ENCODE peak calls at places on chromosome 22, in five cellular contexts. T is IMR-90, O is HFF-Myc, C is GM23248, P is coronary artery. B is an unnamed sample.

GRCh38 chr22:22085702-22086500 is 103.3 kb upstream of the TOP3B start:
- DNase-seq in T (peak), O (no peak), C (peak), P (no peak), B (peak)

GRCh38 chr22:36113121-36113520 is 47.4 kb downstream of the APOL3 start:
- DNase-seq in T (no peak), O (no peak), C (no peak), P (no peak), B (no peak)

GRCh38 chr22:24146190-24146616 is 35.1 kb upstream of the SUSD2 start:
- DNase-seq in T (peak), O (no peak), C (peak), P (no peak), B (peak)

GRCh38 chr22:21672107-21672629 is 6.4 kb downstream of the PPIL2 start:
- DNase-seq in T (no peak), O (no peak), C (no peak), P (no peak), B (no peak)

GRCh38 chr22:20124083-20124787 is 7.2 kb upstream of the TRMT2A start:
- DNase-seq in T (no peak), O (no peak), C (no peak), P (no peak), B (no peak)

GRCh38 chr22:22463855-22464540 is 44.5 kb downstream of the ZNF280B start:
- DNase-seq in T (peak), O (peak), C (peak), P (no peak), B (peak)

GRCh38 chr22:20904008-20904979 is 12.9 kb upstream of the CRKL start:
- DNase-seq in T (peak), O (peak), C (peak), P (no peak), B (peak)

GRCh38 chr22:39773976-39774539 is 119.5 kb downstream of the ENTHD1 start:
- DNase-seq in T (peak), O (no peak), C (no peak), P (no peak), B (no peak)

GRCh38 chr22:36160499-36160942 is at the start of gene APOL3:
- DNase-seq in T (peak), O (no peak), C (peak), P (peak), B (peak)

GRCh38 chr22:24186892-24187670 is 5.8 kb downstream of the SUSD2 start:
- DNase-seq in T (no peak), O (no peak), C (no peak), P (no peak), B (no peak)

GRCh38 chr22:40033586-40034380 is 39.0 kb downstream of the FAM83F start:
- DNase-seq in T (no peak), O (no peak), C (no peak), P (no peak), B (no peak)

GRCh38 chr22:37675930-37676571 is 615 bp downstream of the LGALS1 start:
- DNase-seq in T (no peak), O (no peak), C (peak), P (no peak), B (no peak)

GRCh38 chr22:39462443-39463147 is 5.8 kb downstream of the MGAT3 start:
- DNase-seq in T (no peak), O (no peak), C (no peak), P (no peak), B (no peak)

GRCh38 chr22:33680632-33681031 is 239.6 kb downstream of the LARGE1 start:
- DNase-seq in T (no peak), O (no peak), C (no peak), P (no peak), B (no peak)

GRCh38 chr22:35892192-35892591 is 136.4 kb downstream of the RBFOX2 start:
- DNase-seq in T (peak), O (no peak), C (peak), P (no peak), B (peak)

GRCh38 chr22:50112151-50113118 is 22.6 kb downstream of the MOV10L1 start:
- DNase-seq in T (peak), O (no peak), C (peak), P (no peak), B (peak)

GRCh38 chr22:37036655-37037377 is 14.7 kb upstream of the KCTD17 start:
- DNase-seq in T (no peak), O (no peak), C (no peak), P (no peak), B (no peak)

GRCh38 chr22:23754980-23755636 is 883 bp upstream of the VPREB3 start:
- DNase-seq in T (no peak), O (no peak), C (peak), P (no peak), B (no peak)

GRCh38 chr22:40183029-40183581 is 5.4 kb downstream of the TNRC6B start:
- DNase-seq in T (peak), O (no peak), C (peak), P (no peak), B (peak)

GRCh38 chr22:33035276-33035863 is 22.8 kb downstream of the SYN3 start:
- DNase-seq in T (no peak), O (no peak), C (no peak), P (no peak), B (no peak)

GRCh38 chr22:32836286-32836859 is 34.9 kb downstream of the TIMP3 start:
- DNase-seq in T (peak), O (no peak), C (peak), P (no peak), B (no peak)

GRCh38 chr22:28299329-28299728 is 380.3 kb upstream of the PITPNB start:
- DNase-seq in T (no peak), O (no peak), C (no peak), P (no peak), B (no peak)

GRCh38 chr22:28299760-28300159 is 379.9 kb downstream of the TTC28 start:
- DNase-seq in T (peak), O (no peak), C (peak), P (no peak), B (no peak)

GRCh38 chr22:28296452-28296851 is 377.4 kb upstream of the PITPNB start:
- DNase-seq in T (no peak), O (no peak), C (no peak), P (no peak), B (no peak)

GRCh38 chr22:28297504-28297903 is 378.4 kb upstream of the PITPNB start:
- DNase-seq in T (peak), O (no peak), C (no peak), P (no peak), B (no peak)
- H3K4me3 ChIP-seq in T (no peak), O (no peak), C (no peak), P (no peak), B (no peak)

GRCh38 chr22:41561788-41562187 is 978 bp downstream of the CSDC2 start:
- DNase-seq in T (no peak), O (no peak), C (no peak), P (no peak), B (no peak)
- H3K4me3 ChIP-seq in T (peak), O (no peak), C (no peak), P (peak), B (no peak)

GRCh38 chr22:45284705-45285305 is at the start of gene UPK3A:
- DNase-seq in T (no peak), O (no peak), C (peak), P (no peak), B (no peak)
- H3K4me3 ChIP-seq in T (no peak), O (peak), C (no peak), P (peak), B (peak)

DNA sequence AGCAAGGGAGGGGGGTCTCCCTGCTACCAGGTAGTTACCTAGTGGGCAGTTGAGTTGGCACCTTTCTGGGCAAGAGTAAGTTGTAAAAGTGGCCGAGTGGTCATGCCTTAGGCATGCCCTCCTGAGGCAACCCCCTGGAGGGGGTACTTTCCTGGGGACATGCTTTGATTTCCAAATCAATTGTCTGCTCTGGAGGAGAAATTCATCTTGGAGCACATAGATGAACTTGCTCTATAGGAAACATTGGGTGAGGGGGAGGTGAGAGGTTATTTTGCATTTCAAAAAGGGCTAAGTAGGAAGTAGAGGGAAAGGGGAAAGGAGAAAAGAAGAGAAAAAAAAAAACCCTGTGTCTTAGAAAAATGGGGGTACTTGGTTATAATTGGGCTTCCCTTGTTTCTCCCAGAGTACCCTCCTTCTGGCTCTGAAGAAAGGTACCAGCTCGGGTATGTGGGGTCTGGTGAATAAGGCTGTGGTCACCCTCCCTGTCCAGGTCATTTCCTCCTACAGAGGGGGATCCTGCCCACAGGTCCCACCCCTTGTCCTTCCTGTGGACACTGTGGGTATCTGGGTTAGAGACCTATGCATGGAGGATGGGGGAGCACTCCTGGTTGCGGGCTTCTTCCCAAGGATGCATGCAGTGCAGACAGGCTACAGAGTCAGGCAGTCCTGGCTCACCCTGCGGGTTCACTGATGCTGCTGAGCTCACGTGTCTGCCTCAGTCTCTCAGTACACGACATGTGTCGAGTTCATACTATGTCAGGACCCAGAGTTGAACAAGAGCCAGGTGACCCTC is 193.5 kb downstream of the MYO18B start:
- DNase-seq in T (no peak), O (no peak), C (no peak), P (no peak), B (no peak)
- H3K4me3 ChIP-seq in T (no peak), O (no peak), C (no peak), P (no peak), B (no peak)

GRCh38 chr22:43995798-43996169 is 28.3 kb upstream of the PARVB start:
- DNase-seq in T (no peak), O (no peak), C (no peak), P (no peak), B (no peak)
- H3K4me3 ChIP-seq in T (no peak), O (no peak), C (no peak), P (peak), B (no peak)

GRCh38 chr22:47816121-47816915 is 1053.9 kb downstream of the TBC1D22A start:
- DNase-seq in T (no peak), O (no peak), C (no peak), P (no peak), B (no peak)

GRCh38 chr22:47818496-47818895 is 1056.0 kb downstream of the TBC1D22A start:
- DNase-seq in T (no peak), O (no peak), C (no peak), P (peak), B (no peak)

GRCh38 chr22:47814474-47814873 is 1052.0 kb downstream of the TBC1D22A start:
- DNase-seq in T (no peak), O (no peak), C (no peak), P (no peak), B (no peak)

GRCh38 chr22:47813661-47814060 is 1051.2 kb downstream of the TBC1D22A start:
- DNase-seq in T (no peak), O (no peak), C (no peak), P (no peak), B (no peak)

DNA sequence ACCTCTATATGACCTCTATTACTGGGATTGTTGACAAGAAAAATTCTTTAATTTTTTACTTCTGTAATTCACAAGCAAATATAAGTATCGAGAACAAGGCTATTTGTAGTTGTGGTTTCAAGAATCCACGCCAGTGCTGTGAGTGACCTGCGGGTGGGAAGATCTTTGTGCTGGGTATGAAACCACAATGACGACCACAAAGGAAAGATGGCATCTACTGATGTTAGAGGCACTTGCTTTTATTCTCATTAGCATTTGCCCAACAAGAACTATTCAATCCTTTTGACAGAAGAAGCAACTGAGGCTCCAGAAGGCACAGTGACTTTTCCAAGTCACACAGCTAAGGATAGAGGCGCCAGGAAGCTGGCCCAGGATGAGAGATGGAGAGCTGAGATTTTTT is 1054.9 kb downstream of the TBC1D22A start:
- DNase-seq in T (no peak), O (no peak), C (no peak), P (no peak), B (no peak)
- H3K4me3 ChIP-seq in T (no peak), O (no peak), C (no peak), P (no peak), B (no peak)

GRCh38 chr22:31093090-31093850 is 12.2 kb downstream of the SMTN start:
- DNase-seq in T (no peak), O (no peak), C (no peak), P (peak), B (no peak)

GRCh38 chr22:31091106-31091975 is 10.2 kb downstream of the SMTN start:
- DNase-seq in T (no peak), O (no peak), C (no peak), P (peak), B (no peak)

GRCh38 chr22:31093956-31094622 is 13.0 kb downstream of the SMTN start:
- DNase-seq in T (no peak), O (no peak), C (no peak), P (peak), B (no peak)

GRCh38 chr22:31090217-31091085 is 9.3 kb downstream of the SMTN start:
- DNase-seq in T (no peak), O (no peak), C (no peak), P (peak), B (no peak)

GRCh38 chr22:31092161-31092560 is 11.0 kb downstream of the SMTN start:
- DNase-seq in T (no peak), O (no peak), C (no peak), P (no peak), B (no peak)
- H3K4me3 ChIP-seq in T (no peak), O (no peak), C (no peak), P (peak), B (no peak)